ENCODE peak calls at places on chromosomes 1 and 21, in four cellular contexts. One of them, this sample, is unnamed.
A peak's percentile ranks its signal among the peaks of the same experiment; 100 is the strongest.

GRCh38 chr1:26363549-26364448 is 8.8 kb downstream of the ZNF683 start:
- DNase-seq in WTC11: peak; percentile 87
- DNase-seq in K562: peak; percentile 88
- DNase-seq in HepG2: peak; percentile 71
- DNase-seq in this sample: peak; percentile 16

GRCh38 chr1:192311281-192311680 is 5.5 kb upstream of the RGS21 start:
- DNase-seq in K562: peak; percentile 28
- DNase-seq in HepG2: peak; percentile 6
- DNase-seq in WTC11: no peak
- DNase-seq in this sample: no peak

GRCh38 chr1:117754061-117754969 is 148.5 kb downstream of the TENT5C start:
- DNase-seq in WTC11: peak; percentile 67
- DNase-seq in HepG2: peak; percentile 50
- DNase-seq in K562: peak; percentile 79
- DNase-seq in this sample: no peak

GRCh38 chr21:41783476-41784150 is 16.8 kb upstream of the RIPK4 start:
- DNase-seq in K562: peak; percentile 38
- DNase-seq in WTC11: no peak
- DNase-seq in HepG2: no peak
- DNase-seq in this sample: no peak

GRCh38 chr1:47681735-47682134 is 243.9 kb downstream of the FOXD2 start:
- DNase-seq in K562: no peak
- DNase-seq in WTC11: no peak
- DNase-seq in HepG2: no peak
- DNase-seq in this sample: no peak

GRCh38 chr1:189970331-189971230 is 507.1 kb downstream of the BRINP3 start:
- DNase-seq in HepG2: no peak
- DNase-seq in K562: no peak
- DNase-seq in WTC11: no peak
- DNase-seq in this sample: no peak

GRCh38 chr1:207826557-207827487 is 75.0 kb downstream of the CD46 start:
- DNase-seq in K562: no peak
- DNase-seq in WTC11: no peak
- DNase-seq in HepG2: peak; percentile 90
- DNase-seq in this sample: no peak

GRCh38 chr1:94416901-94417701 is 1.1 kb upstream of the ABCD3 start:
- DNase-seq in HepG2: peak; percentile 91
- DNase-seq in K562: peak; percentile 21
- DNase-seq in WTC11: no peak
- DNase-seq in this sample: no peak

GRCh38 chr1:70961374-70961773 is 86.2 kb downstream of the PTGER3 start:
- DNase-seq in HepG2: no peak
- DNase-seq in K562: no peak
- DNase-seq in WTC11: no peak
- DNase-seq in this sample: no peak

GRCh38 chr1:85041793-85042192 is 6.5 kb downstream of the MCOLN3 start:
- DNase-seq in WTC11: no peak
- DNase-seq in K562: no peak
- DNase-seq in HepG2: no peak
- DNase-seq in this sample: no peak

GRCh38 chr1:12121212-12122000 is 45.4 kb upstream of the TNFRSF1B start:
- DNase-seq in HepG2: no peak
- DNase-seq in WTC11: no peak
- DNase-seq in K562: no peak
- DNase-seq in this sample: no peak

GRCh38 chr1:110188116-110188618 is 21.9 kb upstream of the KCNC4 start:
- DNase-seq in WTC11: no peak
- DNase-seq in HepG2: no peak
- DNase-seq in K562: no peak
- DNase-seq in this sample: no peak

GRCh38 chr1:1132928-1133750 is 17.2 kb upstream of the C1orf159 start:
- DNase-seq in K562: no peak
- DNase-seq in WTC11: no peak
- DNase-seq in HepG2: no peak
- DNase-seq in this sample: no peak

GRCh38 chr1:54474500-54475235 is 68.5 kb upstream of the SSBP3 start:
- DNase-seq in WTC11: peak; percentile 75
- DNase-seq in HepG2: no peak
- DNase-seq in K562: peak; percentile 62
- DNase-seq in this sample: no peak

GRCh38 chr1:36175137-36176095 is 19.5 kb downstream of the MAP7D1 start:
- DNase-seq in HepG2: no peak
- DNase-seq in K562: no peak
- DNase-seq in WTC11: no peak
- DNase-seq in this sample: no peak

DNA sequence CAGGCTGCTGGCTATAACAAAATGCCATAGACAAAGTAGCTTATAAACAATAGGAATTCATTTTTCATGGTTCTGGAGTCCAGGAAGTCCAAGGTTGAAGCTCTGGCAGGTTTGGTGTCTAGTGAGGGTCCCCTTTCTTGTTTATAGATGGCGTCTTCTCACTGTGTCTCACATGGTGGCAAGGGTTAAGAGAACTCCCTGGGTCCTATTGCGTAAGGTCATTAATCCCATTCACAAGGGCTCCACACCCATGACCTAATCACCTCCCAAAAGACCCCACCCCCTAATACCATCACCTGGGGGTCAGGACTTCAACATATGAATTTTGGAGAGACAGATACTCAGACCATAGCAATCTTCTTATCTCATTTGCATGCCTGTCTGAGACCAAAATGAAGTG is 108.9 kb upstream of the USP25 start:
- DNase-seq in HepG2: no peak
- DNase-seq in WTC11: no peak
- DNase-seq in K562: no peak
- DNase-seq in this sample: no peak
- TF ChIP-seq CBFB in HepG2: no peak
- TF ChIP-seq CBFB in WTC11: no peak
- TF ChIP-seq CBFB in K562: no peak
- TF ChIP-seq CBFB in this sample: no peak

DNA sequence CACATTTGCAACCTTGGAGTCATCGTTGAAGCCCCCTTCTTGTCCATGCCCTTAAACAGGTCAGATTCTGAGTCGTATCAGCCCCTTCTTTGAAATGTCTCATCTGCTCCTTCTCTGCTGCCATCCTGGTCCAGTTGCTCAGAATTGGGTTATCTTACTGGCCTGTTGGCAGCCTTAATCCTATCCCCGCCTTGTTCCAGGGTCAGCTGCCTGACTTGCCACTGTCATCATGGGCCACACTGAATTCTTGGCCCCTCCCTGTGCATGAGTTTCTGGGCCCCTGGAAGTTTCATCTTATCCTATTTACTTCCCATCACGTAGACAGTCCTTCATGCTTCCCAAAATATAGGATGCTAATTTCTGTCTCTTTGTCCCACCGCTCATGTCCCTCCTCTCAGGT is 23.7 kb downstream of the IRF2BP2 start:
- DNase-seq in WTC11: no peak
- DNase-seq in HepG2: no peak
- DNase-seq in K562: no peak
- DNase-seq in this sample: no peak
- TF ChIP-seq CBFB in WTC11: no peak
- TF ChIP-seq CBFB in HepG2: no peak
- TF ChIP-seq CBFB in K562: no peak
- TF ChIP-seq CBFB in this sample: no peak

DNA sequence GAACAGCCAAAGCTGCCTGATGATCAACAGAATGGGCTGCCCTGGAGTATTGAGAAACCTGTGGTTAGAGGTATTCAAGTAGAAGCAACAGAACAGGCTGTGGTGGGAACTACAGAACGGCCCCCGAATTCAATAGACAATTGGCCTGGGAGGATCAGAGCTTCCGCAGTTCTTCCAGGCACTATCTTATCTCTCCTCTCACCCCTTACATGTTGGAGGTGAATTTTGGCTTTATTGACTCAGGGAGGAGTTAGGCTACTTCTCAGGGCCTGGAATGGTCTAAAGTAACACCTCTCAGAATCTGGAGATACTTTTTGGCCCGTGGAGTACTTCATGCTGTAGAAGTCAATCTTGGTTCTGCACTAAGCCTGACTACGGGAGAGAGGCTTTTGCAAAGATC is 253.0 kb downstream of the PRDM2 start:
- DNase-seq in K562: no peak
- DNase-seq in HepG2: no peak
- DNase-seq in WTC11: no peak
- DNase-seq in this sample: no peak
- TF ChIP-seq CBFB in K562: no peak
- TF ChIP-seq CBFB in HepG2: no peak
- TF ChIP-seq CBFB in WTC11: no peak
- TF ChIP-seq CBFB in this sample: no peak

DNA sequence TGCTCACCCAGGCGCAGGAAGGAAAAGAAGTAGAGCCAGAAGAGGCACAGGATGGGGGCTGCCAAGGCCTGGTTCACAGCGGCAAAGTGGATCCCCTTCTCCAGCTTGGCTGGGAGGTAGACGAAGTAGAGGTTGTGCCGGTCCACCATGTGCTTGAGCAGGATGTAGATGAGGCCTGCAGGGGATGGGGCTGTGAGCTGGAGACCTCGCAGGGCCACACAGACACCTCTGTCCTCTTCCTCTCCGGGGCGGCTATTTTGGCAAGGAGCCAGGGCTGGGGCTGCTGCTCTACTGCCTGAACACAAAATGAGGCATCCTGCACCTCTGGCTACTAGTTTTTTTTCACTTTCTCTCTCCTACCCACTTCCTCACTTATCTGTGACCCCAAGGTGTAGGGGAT is 32.3 kb downstream of the TMEM63A start:
- DNase-seq in K562: peak; percentile 60
- DNase-seq in WTC11: no peak
- DNase-seq in HepG2: no peak
- DNase-seq in this sample: no peak
- TF ChIP-seq CBFB in K562: no peak
- TF ChIP-seq CBFB in WTC11: no peak
- TF ChIP-seq CBFB in HepG2: no peak
- TF ChIP-seq CBFB in this sample: no peak

GRCh38 chr1:21335088-21335678 is 44.9 kb upstream of the ECE1 start:
- DNase-seq in WTC11: no peak
- DNase-seq in K562: no peak
- DNase-seq in HepG2: no peak
- DNase-seq in this sample: no peak
- TF ChIP-seq CBFB in WTC11: no peak
- TF ChIP-seq CBFB in K562: no peak
- TF ChIP-seq CBFB in HepG2: no peak
- TF ChIP-seq CBFB in this sample: no peak

DNA sequence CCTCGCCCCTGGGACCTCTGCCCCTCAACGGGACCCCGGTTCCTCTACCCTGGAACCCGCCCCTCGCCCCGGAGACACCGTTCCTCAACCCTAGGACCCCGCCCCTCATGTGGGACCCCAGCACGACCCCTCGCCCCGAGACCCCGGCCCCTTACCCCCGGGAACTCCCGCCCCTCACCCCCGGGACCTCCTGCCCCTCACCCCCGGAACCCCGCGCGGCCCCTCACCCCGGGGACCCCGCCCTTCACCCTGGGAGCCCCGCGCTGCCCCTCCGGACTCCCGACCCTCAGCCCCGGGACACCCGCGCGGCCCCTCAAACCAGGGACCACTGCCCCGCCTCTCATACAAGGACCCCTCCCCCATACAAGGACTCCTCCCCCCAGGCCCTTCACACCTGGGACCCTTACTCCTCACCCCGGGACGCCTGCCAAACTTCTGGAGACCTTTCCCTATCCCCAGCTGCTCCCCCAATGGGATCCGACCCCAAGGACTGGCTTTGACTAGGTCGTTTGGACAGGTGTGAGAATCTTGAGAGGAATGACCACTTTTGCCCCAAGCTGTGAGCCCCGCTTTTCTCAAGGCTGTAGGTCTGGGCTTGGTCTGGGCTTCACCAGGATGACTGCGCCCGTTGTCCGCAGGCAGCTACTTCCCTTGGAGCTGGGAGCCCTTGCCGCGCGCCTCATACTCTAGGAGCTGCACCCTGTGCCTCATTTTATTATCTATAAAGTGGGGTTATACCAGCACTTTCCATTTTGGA is 843 bp downstream of the DIP2A start:
- DNase-seq in HepG2: no peak
- DNase-seq in K562: peak; percentile 45
- DNase-seq in WTC11: peak; percentile 32
- DNase-seq in this sample: no peak
- TF ChIP-seq CBFB in HepG2: no peak
- TF ChIP-seq CBFB in K562: no peak
- TF ChIP-seq CBFB in WTC11: no peak
- TF ChIP-seq CBFB in this sample: no peak

DNA sequence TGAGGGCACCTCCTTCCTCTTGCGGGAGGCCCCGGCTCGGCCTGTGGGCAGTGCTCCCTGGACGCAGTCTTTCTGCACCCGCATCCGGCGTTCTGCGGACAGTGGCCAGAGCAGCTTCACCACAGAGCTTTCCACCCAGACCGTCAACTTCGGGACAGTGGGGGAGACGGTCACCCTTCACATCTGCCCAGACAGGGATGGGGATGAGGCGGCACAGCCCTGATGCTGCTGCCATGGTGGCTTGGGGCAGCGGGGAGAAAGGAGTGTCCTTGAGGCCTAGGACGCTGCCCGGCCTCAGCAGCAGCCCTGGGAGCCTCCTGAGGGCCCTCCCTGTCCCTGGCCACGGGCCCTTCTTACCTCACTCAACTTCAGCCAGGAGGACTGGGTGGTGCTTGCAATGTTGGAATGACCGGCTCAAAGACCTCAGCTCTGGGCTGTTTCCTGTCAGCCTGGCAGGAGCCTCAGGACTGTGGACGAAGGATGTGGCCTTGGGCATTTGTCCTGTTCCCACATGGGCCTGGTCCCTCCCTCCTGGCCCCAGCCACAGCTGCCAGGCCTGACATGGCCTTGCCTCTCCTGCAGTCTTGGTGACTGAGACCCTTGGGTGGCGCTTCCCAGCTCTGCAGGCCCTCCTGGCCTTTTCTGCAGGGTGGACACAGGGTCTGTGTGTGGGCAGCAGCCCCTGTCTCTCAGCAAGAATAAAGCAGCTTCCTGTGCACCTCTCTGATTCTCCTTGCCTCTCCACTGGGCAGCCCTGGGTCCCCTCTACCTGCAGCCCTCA is 45.9 kb downstream of the TRIM11 start:
- DNase-seq in K562: no peak
- DNase-seq in HepG2: peak; percentile 9
- DNase-seq in WTC11: no peak
- DNase-seq in this sample: no peak
- TF ChIP-seq CBFB in K562: no peak
- TF ChIP-seq CBFB in HepG2: no peak
- TF ChIP-seq CBFB in WTC11: no peak
- TF ChIP-seq CBFB in this sample: no peak

GRCh38 chr1:229238674-229239415 is 32.1 kb upstream of the RAB4A start:
- DNase-seq in K562: no peak
- DNase-seq in HepG2: no peak
- DNase-seq in WTC11: no peak
- DNase-seq in this sample: no peak
- TF ChIP-seq CBFB in K562: no peak
- TF ChIP-seq CBFB in HepG2: no peak
- TF ChIP-seq CBFB in WTC11: no peak
- TF ChIP-seq CBFB in this sample: no peak

This sample was measured in GM12878.